ENCODE peak calls at places on chromosomes 6 and 20, in eight cellular contexts. One of them, this sample, is unnamed.
A peak's percentile ranks its signal among the peaks of the same experiment; 100 is the strongest.

GRCh38 chr6:111238464-111239119 is 151.3 kb downstream of the SLC16A10 start:
- DNase-seq in psoas muscle: no peak
- DNase-seq in fibroblast of lung: peak; percentile 43
- DNase-seq in CD8-positive, alpha-beta T cell: no peak
- DNase-seq in heart right ventricle: no peak
- DNase-seq in cardiac fibroblast: peak; percentile 78
- DNase-seq in Calu3: no peak
- DNase-seq in HFF-Myc: no peak
- DNase-seq in this sample: no peak

GRCh38 chr6:113684382-113684901 is 172.7 kb upstream of the MARCKS start:
- DNase-seq in heart right ventricle: no peak
- DNase-seq in psoas muscle: no peak
- DNase-seq in HFF-Myc: no peak
- DNase-seq in cardiac fibroblast: no peak
- DNase-seq in CD8-positive, alpha-beta T cell: no peak
- DNase-seq in fibroblast of lung: no peak
- DNase-seq in Calu3: peak; percentile 32
- DNase-seq in this sample: no peak

GRCh38 chr6:163867518-163868292 is 453.2 kb downstream of the QKI start:
- DNase-seq in HFF-Myc: no peak
- DNase-seq in CD8-positive, alpha-beta T cell: no peak
- DNase-seq in cardiac fibroblast: no peak
- DNase-seq in fibroblast of lung: no peak
- DNase-seq in psoas muscle: no peak
- DNase-seq in heart right ventricle: no peak
- DNase-seq in Calu3: no peak
- DNase-seq in this sample: no peak

GRCh38 chr6:26103141-26103769 is 16.0 kb downstream of the HFE start:
- DNase-seq in cardiac fibroblast: peak; percentile 71
- DNase-seq in psoas muscle: no peak
- DNase-seq in fibroblast of lung: peak; percentile 71
- DNase-seq in Calu3: no peak
- DNase-seq in HFF-Myc: no peak
- DNase-seq in CD8-positive, alpha-beta T cell: no peak
- DNase-seq in heart right ventricle: no peak
- DNase-seq in this sample: no peak

GRCh38 chr6:38933426-38933825 is 115.2 kb upstream of the GLP1R start:
- DNase-seq in psoas muscle: no peak
- DNase-seq in cardiac fibroblast: peak; percentile 47
- DNase-seq in fibroblast of lung: peak; percentile 13
- DNase-seq in heart right ventricle: no peak
- DNase-seq in HFF-Myc: no peak
- DNase-seq in CD8-positive, alpha-beta T cell: no peak
- DNase-seq in Calu3: peak; percentile 54
- DNase-seq in this sample: no peak

GRCh38 chr6:85323435-85324040 is 126.3 kb upstream of the NT5E start:
- DNase-seq in psoas muscle: peak; percentile 45
- DNase-seq in cardiac fibroblast: peak; percentile 87
- DNase-seq in Calu3: peak; percentile 85
- DNase-seq in HFF-Myc: peak; percentile 76
- DNase-seq in heart right ventricle: peak; percentile 24
- DNase-seq in CD8-positive, alpha-beta T cell: peak; percentile 74
- DNase-seq in fibroblast of lung: peak; percentile 83
- DNase-seq in this sample: peak; percentile 85

GRCh38 chr6:150233797-150234399 is 91.1 kb downstream of the PPP1R14C start:
- DNase-seq in HFF-Myc: no peak
- DNase-seq in cardiac fibroblast: no peak
- DNase-seq in fibroblast of lung: no peak
- DNase-seq in heart right ventricle: no peak
- DNase-seq in psoas muscle: no peak
- DNase-seq in Calu3: no peak
- DNase-seq in CD8-positive, alpha-beta T cell: no peak
- DNase-seq in this sample: no peak

GRCh38 chr6:168655462-168656152 is 214.6 kb downstream of the SMOC2 start:
- DNase-seq in heart right ventricle: no peak
- DNase-seq in Calu3: no peak
- DNase-seq in HFF-Myc: no peak
- DNase-seq in psoas muscle: no peak
- DNase-seq in fibroblast of lung: no peak
- DNase-seq in cardiac fibroblast: no peak
- DNase-seq in CD8-positive, alpha-beta T cell: no peak
- DNase-seq in this sample: no peak

GRCh38 chr6:157443066-157443800 is 62.2 kb downstream of the ZDHHC14 start:
- DNase-seq in psoas muscle: no peak
- DNase-seq in Calu3: no peak
- DNase-seq in CD8-positive, alpha-beta T cell: no peak
- DNase-seq in cardiac fibroblast: peak; percentile 80
- DNase-seq in fibroblast of lung: peak; percentile 51
- DNase-seq in HFF-Myc: peak; percentile 74
- DNase-seq in heart right ventricle: no peak
- DNase-seq in this sample: no peak

GRCh38 chr6:81766482-81767069 is 14.1 kb upstream of the TENT5A start:
- DNase-seq in fibroblast of lung: peak; percentile 97
- DNase-seq in HFF-Myc: peak; percentile 88
- DNase-seq in heart right ventricle: no peak
- DNase-seq in cardiac fibroblast: peak; percentile 95
- DNase-seq in CD8-positive, alpha-beta T cell: no peak
- DNase-seq in Calu3: peak; percentile 67
- DNase-seq in psoas muscle: no peak
- DNase-seq in this sample: no peak

GRCh38 chr20:45974896-45975565 is 3.0 kb upstream of the ZNF335 start:
- DNase-seq in heart right ventricle: no peak
- DNase-seq in fibroblast of lung: no peak
- DNase-seq in cardiac fibroblast: no peak
- DNase-seq in HFF-Myc: no peak
- DNase-seq in CD8-positive, alpha-beta T cell: no peak
- DNase-seq in psoas muscle: no peak
- DNase-seq in Calu3: no peak
- DNase-seq in this sample: no peak

GRCh38 chr20:41004561-41005360 is 23.9 kb upstream of the TOP1 start:
- DNase-seq in HFF-Myc: no peak
- DNase-seq in psoas muscle: peak; percentile 67
- DNase-seq in CD8-positive, alpha-beta T cell: no peak
- DNase-seq in fibroblast of lung: peak; percentile 41
- DNase-seq in Calu3: no peak
- DNase-seq in heart right ventricle: no peak
- DNase-seq in cardiac fibroblast: peak; percentile 41
- DNase-seq in this sample: no peak

GRCh38 chr6:8229913-8230312 is 127.6 kb upstream of the EEF1E1 start:
- DNase-seq in HFF-Myc: no peak
- DNase-seq in Calu3: no peak
- DNase-seq in heart right ventricle: no peak
- DNase-seq in fibroblast of lung: no peak
- DNase-seq in cardiac fibroblast: no peak
- DNase-seq in psoas muscle: no peak
- DNase-seq in CD8-positive, alpha-beta T cell: no peak
- DNase-seq in this sample: no peak

GRCh38 chr6:151409260-151409659 is 17.9 kb upstream of the ZBTB2 start:
- DNase-seq in heart right ventricle: no peak
- DNase-seq in HFF-Myc: no peak
- DNase-seq in cardiac fibroblast: no peak
- DNase-seq in CD8-positive, alpha-beta T cell: no peak
- DNase-seq in psoas muscle: no peak
- DNase-seq in Calu3: no peak
- DNase-seq in fibroblast of lung: no peak
- DNase-seq in this sample: no peak

GRCh38 chr6:151324079-151324825 is 67.1 kb downstream of the ZBTB2 start:
- DNase-seq in CD8-positive, alpha-beta T cell: peak; percentile 76
- DNase-seq in cardiac fibroblast: peak; percentile 91
- DNase-seq in fibroblast of lung: peak; percentile 92
- DNase-seq in psoas muscle: peak; percentile 84
- DNase-seq in Calu3: peak; percentile 84
- DNase-seq in heart right ventricle: peak; percentile 81
- DNase-seq in HFF-Myc: peak; percentile 81
- DNase-seq in this sample: peak; percentile 94

GRCh38 chr6:30541515-30542403 is 14.5 kb downstream of the GNL1 start:
- DNase-seq in HFF-Myc: no peak
- DNase-seq in Calu3: peak; percentile 80
- DNase-seq in heart right ventricle: peak; percentile 63
- DNase-seq in psoas muscle: peak; percentile 62
- DNase-seq in cardiac fibroblast: peak; percentile 92
- DNase-seq in fibroblast of lung: peak; percentile 92
- DNase-seq in CD8-positive, alpha-beta T cell: peak; percentile 82
- DNase-seq in this sample: peak; percentile 78

GRCh38 chr20:952196-952795 is 36.2 kb upstream of the ANGPT4 start:
- DNase-seq in CD8-positive, alpha-beta T cell: no peak
- DNase-seq in heart right ventricle: no peak
- DNase-seq in psoas muscle: no peak
- DNase-seq in Calu3: no peak
- DNase-seq in HFF-Myc: no peak
- DNase-seq in fibroblast of lung: no peak
- DNase-seq in cardiac fibroblast: no peak
- DNase-seq in this sample: no peak

GRCh38 chr20:48148916-48149672 is 363.8 kb upstream of the SULF2 start:
- DNase-seq in fibroblast of lung: no peak
- DNase-seq in heart right ventricle: no peak
- DNase-seq in HFF-Myc: no peak
- DNase-seq in psoas muscle: no peak
- DNase-seq in Calu3: no peak
- DNase-seq in cardiac fibroblast: no peak
- DNase-seq in CD8-positive, alpha-beta T cell: no peak
- DNase-seq in this sample: no peak
- TF ChIP-seq CTCF in fibroblast of lung: no peak
- TF ChIP-seq CTCF in heart right ventricle: no peak
- TF ChIP-seq CTCF in HFF-Myc: no peak
- TF ChIP-seq CTCF in psoas muscle: no peak
- TF ChIP-seq CTCF in Calu3: no peak
- TF ChIP-seq CTCF in cardiac fibroblast: no peak
- TF ChIP-seq CTCF in CD8-positive, alpha-beta T cell: no peak
- TF ChIP-seq CTCF in this sample: no peak

DNA sequence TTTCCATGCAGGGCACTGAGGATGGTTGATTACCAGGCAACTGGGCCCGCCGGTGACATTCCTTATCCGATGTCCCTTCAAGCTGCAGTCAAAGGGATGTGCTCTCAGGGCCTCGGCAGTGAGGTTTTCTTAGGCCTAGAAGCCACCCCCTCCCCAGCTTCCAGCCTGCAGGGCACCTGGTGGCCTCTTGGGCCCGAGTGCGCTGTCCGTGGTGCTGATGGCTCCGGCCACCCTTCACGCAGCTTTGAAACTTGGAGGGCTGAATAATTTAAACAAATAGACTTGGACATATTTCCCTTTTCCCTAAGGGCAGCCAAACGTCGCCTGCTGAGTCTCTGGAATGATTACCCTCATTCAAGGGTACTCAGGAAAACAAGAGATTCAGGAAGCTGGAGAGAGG is 8.9 kb upstream of the MLN start:
- DNase-seq in Calu3: peak; percentile 78
- DNase-seq in cardiac fibroblast: peak; percentile 53
- DNase-seq in heart right ventricle: peak; percentile 52
- DNase-seq in HFF-Myc: no peak
- DNase-seq in fibroblast of lung: peak; percentile 51
- DNase-seq in psoas muscle: peak; percentile 44
- DNase-seq in CD8-positive, alpha-beta T cell: peak; percentile 33
- DNase-seq in this sample: peak; percentile 86
- TF ChIP-seq CTCF in Calu3: peak; percentile 14
- TF ChIP-seq CTCF in cardiac fibroblast: peak; percentile 61
- TF ChIP-seq CTCF in heart right ventricle: no peak
- TF ChIP-seq CTCF in HFF-Myc: peak; percentile 23
- TF ChIP-seq CTCF in fibroblast of lung: peak; percentile 22
- TF ChIP-seq CTCF in psoas muscle: peak; percentile 41
- TF ChIP-seq CTCF in CD8-positive, alpha-beta T cell: no peak
- TF ChIP-seq CTCF in this sample: peak; percentile 11

GRCh38 chr20:7146552-7147219 is 379.2 kb downstream of the BMP2 start:
- DNase-seq in HFF-Myc: no peak
- DNase-seq in heart right ventricle: peak; percentile 24
- DNase-seq in cardiac fibroblast: no peak
- DNase-seq in CD8-positive, alpha-beta T cell: no peak
- DNase-seq in fibroblast of lung: no peak
- DNase-seq in Calu3: no peak
- DNase-seq in psoas muscle: no peak
- DNase-seq in this sample: no peak
- TF ChIP-seq CTCF in HFF-Myc: no peak
- TF ChIP-seq CTCF in heart right ventricle: no peak
- TF ChIP-seq CTCF in cardiac fibroblast: no peak
- TF ChIP-seq CTCF in CD8-positive, alpha-beta T cell: no peak
- TF ChIP-seq CTCF in fibroblast of lung: no peak
- TF ChIP-seq CTCF in Calu3: no peak
- TF ChIP-seq CTCF in psoas muscle: no peak
- TF ChIP-seq CTCF in this sample: no peak

DNA sequence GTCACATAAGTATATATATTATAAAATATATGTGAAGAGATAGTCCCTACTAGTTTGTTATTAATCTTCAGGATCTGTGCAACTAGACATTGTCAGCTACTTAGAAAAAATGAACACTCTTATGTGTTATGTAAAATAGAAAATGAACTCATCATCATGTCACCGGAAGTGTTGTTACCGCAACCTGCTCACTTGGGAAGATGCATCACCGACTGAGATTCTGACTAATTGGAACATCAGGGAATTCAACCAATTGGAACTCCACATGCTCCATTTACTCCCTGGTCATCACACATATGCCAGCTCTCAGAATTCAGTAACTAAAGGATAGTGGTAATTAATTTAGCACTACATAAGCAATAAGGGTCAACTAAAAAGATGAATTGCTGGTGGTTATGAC is 16.7 kb upstream of the B3GAT2 start:
- DNase-seq in CD8-positive, alpha-beta T cell: no peak
- DNase-seq in heart right ventricle: no peak
- DNase-seq in fibroblast of lung: no peak
- DNase-seq in psoas muscle: no peak
- DNase-seq in Calu3: no peak
- DNase-seq in cardiac fibroblast: peak; percentile 69
- DNase-seq in HFF-Myc: no peak
- DNase-seq in this sample: no peak
- TF ChIP-seq CTCF in CD8-positive, alpha-beta T cell: no peak
- TF ChIP-seq CTCF in heart right ventricle: no peak
- TF ChIP-seq CTCF in fibroblast of lung: no peak
- TF ChIP-seq CTCF in psoas muscle: no peak
- TF ChIP-seq CTCF in Calu3: no peak
- TF ChIP-seq CTCF in cardiac fibroblast: no peak
- TF ChIP-seq CTCF in HFF-Myc: no peak
- TF ChIP-seq CTCF in this sample: no peak

DNA sequence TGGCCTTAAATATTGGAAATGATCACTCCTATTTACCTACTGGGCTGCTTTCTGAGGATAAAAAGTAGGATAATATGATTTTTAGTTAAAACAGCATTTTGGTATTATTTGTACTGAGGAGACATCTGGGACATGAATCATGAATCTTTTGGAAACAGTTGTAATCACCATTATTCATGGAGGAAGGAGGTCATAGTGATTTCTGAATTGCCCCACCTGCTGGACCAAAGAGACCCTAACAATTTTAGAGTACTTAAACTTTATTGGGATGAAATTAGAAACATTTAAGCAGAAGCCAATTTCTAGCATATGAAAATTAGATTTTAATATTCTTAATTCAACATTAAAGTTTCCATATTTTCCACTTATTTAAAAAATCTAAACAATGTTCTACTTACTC is 108.4 kb upstream of the SIM1 start:
- DNase-seq in psoas muscle: no peak
- DNase-seq in fibroblast of lung: peak; percentile 54
- DNase-seq in HFF-Myc: peak; percentile 16
- DNase-seq in heart right ventricle: no peak
- DNase-seq in Calu3: peak; percentile 37
- DNase-seq in CD8-positive, alpha-beta T cell: no peak
- DNase-seq in cardiac fibroblast: peak; percentile 83
- DNase-seq in this sample: peak; percentile 6
- TF ChIP-seq CTCF in psoas muscle: no peak
- TF ChIP-seq CTCF in fibroblast of lung: peak; percentile 27
- TF ChIP-seq CTCF in HFF-Myc: peak; percentile 31
- TF ChIP-seq CTCF in heart right ventricle: no peak
- TF ChIP-seq CTCF in Calu3: peak; percentile 48
- TF ChIP-seq CTCF in CD8-positive, alpha-beta T cell: no peak
- TF ChIP-seq CTCF in cardiac fibroblast: peak; percentile 46
- TF ChIP-seq CTCF in this sample: peak; percentile 63

This sample was measured in endothelial cell.